ENCODE peak calls at places on chromosome 22, in eight cellular contexts. C is left lung, W is upper lobe of right lung, S is heart left ventricle, X is IMR-90, B is A549, E is HepG2, O is HCT116. A is an unnamed sample. For H3K4me1 and H3K9me3, the result is how much of the 10 kb centered on the place peaks cover.

GRCh38 chr22:37739611-37740049 is 42.8 kb downstream of the TRIOBP start:
- ATAC-seq in E (no peak), C (peak), S (peak), O (no peak), W (peak), X (no peak), B (no peak), A (no peak)

GRCh38 chr22:36385491-36386350 is 2.0 kb downstream of the MYH9 start:
- ATAC-seq in S (no peak), C (peak), W (peak), E (peak), B (peak), O (no peak), X (no peak), A (peak)

GRCh38 chr22:27218521-27218920 is 561.1 kb downstream of the MIAT start:
- ATAC-seq in W (no peak), E (no peak), B (peak), C (no peak), X (no peak), O (no peak), S (peak), A (peak)

GRCh38 chr22:31062566-31063230 is 18.4 kb upstream of the SMTN start:
- ATAC-seq in E (no peak), O (no peak), S (no peak), W (no peak), C (no peak), B (no peak), X (no peak), A (no peak)

GRCh38 chr22:28822930-28823481 is 22.6 kb upstream of the XBP1 start:
- ATAC-seq in E (peak), X (no peak), C (peak), O (no peak), W (peak), B (no peak), S (no peak), A (no peak)

GRCh38 chr22:26065847-26066246 is 103.4 kb upstream of the SEZ6L start:
- ATAC-seq in E (no peak), C (no peak), W (no peak), X (no peak), O (no peak), S (peak), B (no peak), A (no peak)

GRCh38 chr22:17945851-17946690 is 78.3 kb downstream of the MICAL3 start:
- ATAC-seq in W (no peak), E (no peak), S (no peak), C (no peak), O (peak), X (no peak), B (no peak), A (no peak)

GRCh38 chr22:40176921-40177737 is 596 bp upstream of the TNRC6B start:
- ATAC-seq in S (no peak), O (peak), X (peak), C (peak), B (peak), W (peak), E (peak), A (peak)

GRCh38 chr22:25334091-25334490 is 114.7 kb downstream of the CRYBB2 start:
- ATAC-seq in E (peak), X (peak), C (peak), S (peak), W (peak), B (peak), O (peak), A (no peak)

GRCh38 chr22:19559324-19559811 is 35.2 kb upstream of the CLDN5 start:
- ATAC-seq in W (no peak), O (peak), B (no peak), S (no peak), E (peak), C (no peak), X (no peak), A (no peak)

GRCh38 chr22:35609261-35609660 is 7.9 kb downstream of the MB start:
- ATAC-seq in S (no peak), C (no peak), W (no peak), X (no peak), O (no peak), B (no peak), E (no peak), A (no peak)

GRCh38 chr22:31295831-31296230 is 3.5 kb upstream of the PIK3IP1 start:
- ATAC-seq in B (no peak), C (no peak), O (no peak), W (no peak), S (no peak), X (no peak), E (no peak), A (no peak)

GRCh38 chr22:17232406-17232805 is 13.2 kb upstream of the ADA2 start:
- ATAC-seq in B (no peak), C (no peak), S (no peak), E (no peak), W (no peak), O (no peak), X (no peak), A (no peak)

GRCh38 chr22:26476705-26477340 is 6.8 kb downstream of the HPS4 start:
- ATAC-seq in W (no peak), X (peak), S (no peak), O (no peak), E (no peak), B (no peak), C (no peak), A (no peak)

GRCh38 chr22:49487950-49488349 is 339.7 kb downstream of the BRD1 start:
- ATAC-seq in B (no peak), W (peak), X (no peak), O (peak), E (no peak), C (peak), S (no peak), A (no peak)

GRCh38 chr22:41699264-41700104 is at the start of gene MEI1:
- ATAC-seq in B (no peak), X (peak), C (peak), O (no peak), S (peak), E (no peak), W (peak), A (peak)

GRCh38 chr22:49909476-49910205 is 8.6 kb downstream of the ALG12 start:
- ATAC-seq in E (no peak), X (no peak), C (no peak), S (no peak), W (no peak), O (no peak), B (no peak), A (no peak)

GRCh38 chr22:37303821-37304274 is 21.5 kb downstream of the CYTH4 start:
- ATAC-seq in E (peak), C (peak), X (peak), S (no peak), W (peak), O (peak), B (peak), A (no peak)

GRCh38 chr22:41523464-41524221 is 20.6 kb downstream of the POLR3H start:
- ATAC-seq in X (peak), S (peak), W (peak), C (peak), B (peak), E (peak), O (no peak), A (peak)

GRCh38 chr22:26887456-26887855 is 230.1 kb downstream of the MIAT start:
- ATAC-seq in X (peak), C (peak), E (no peak), B (no peak), O (no peak), W (no peak), S (peak), A (peak)

GRCh38 chr22:18933914-18934313 is 2.2 kb downstream of the PRODH start:
- ATAC-seq in W (peak), X (no peak), C (peak), O (no peak), B (no peak), E (peak), S (no peak), A (no peak)

GRCh38 chr22:40022536-40023225 is 27.9 kb downstream of the FAM83F start:
- ATAC-seq in E (no peak), C (no peak), B (no peak), X (no peak), W (no peak), O (no peak), S (no peak), A (no peak)

GRCh38 chr22:47716890-47717615 is 954.6 kb downstream of the TBC1D22A start:
- ATAC-seq in B (no peak), E (no peak), O (no peak), C (no peak), W (no peak), X (no peak), S (no peak), A (no peak)

GRCh38 chr22:48944756-48945620 is 882.7 kb downstream of the BRD1 start:
- ATAC-seq in O (no peak), W (no peak), S (no peak), B (no peak), E (no peak), X (no peak), C (no peak), A (no peak)

GRCh38 chr22:44312766-44313165 is at the start of gene SHISAL1:
- ATAC-seq in O (no peak), C (no peak), X (no peak), S (no peak), E (no peak), B (no peak), W (no peak), A (no peak)

GRCh38 chr22:36391648-36392047 is 3.9 kb upstream of the MYH9 start:
- ATAC-seq in O (no peak), B (no peak), C (no peak), E (no peak), S (no peak), X (no peak), W (no peak), A (no peak)

GRCh38 chr22:38860291-38861169 is 11.5 kb downstream of the CBX6 start:
- ATAC-seq in S (no peak), E (peak), X (no peak), O (peak), W (no peak), B (peak), C (no peak), A (no peak)

GRCh38 chr22:23401910-23402274 is 178.2 kb downstream of the IGLL1 start:
- ATAC-seq in W (no peak), E (no peak), C (no peak), B (no peak), S (no peak), O (peak), X (no peak), A (no peak)
- H3K4me1 ChIP-seq in W (under half), E (under half), C (under half), B (under half), S (under half), O (under half), X (under half), A (under half)

GRCh38 chr22:11598492-11599440 is 3929.2 kb upstream of the OR11H1 start:
- ATAC-seq in W (peak), B (no peak), O (no peak), X (no peak), E (no peak), C (no peak), S (no peak), A (no peak)
- H3K9me3 ChIP-seq in W (under half), B (under half), O (under half), X (under half), E (half or more), C (half or more), S (under half), A (half or more)

GRCh38 chr22:46104170-46104880 is 46.0 kb upstream of the PPARA start:
- ATAC-seq in C (no peak), E (no peak), W (peak), B (no peak), X (no peak), S (peak), O (no peak), A (peak)
- H3K4me1 ChIP-seq in C (under half), E (under half), W (half or more), B (half or more), X (under half), S (half or more), O (under half), A (half or more)

GRCh38 chr22:20987375-20987774 is 5.3 kb downstream of the LZTR1 start:
- ATAC-seq in X (no peak), B (no peak), W (no peak), O (no peak), C (no peak), S (no peak), E (no peak), A (no peak)
- H3K9me3 ChIP-seq in X (under half), B (under half), W (under half), O (under half), C (under half), S (under half), E (under half), A (under half)